ENCODE peak calls at places on chromosome 16, in six cellular contexts. One of them, this sample, is unnamed.

GRCh38 chr16:81265658-81266451 is 27.4 kb downstream of the BCO1 start:
- DNase-seq in HepG2: no peak
- DNase-seq in stimulated activated CD8-positive, alpha-beta memory T cell treated with anti-CD3 and anti-CD28 coated beads, Interleukin-15, amount 100 ng/mL, for 4 hours: no peak
- DNase-seq in hepatocyte: peak; percentile 53
- DNase-seq in OCI-LY7: no peak
- DNase-seq in neural progenitor cell: no peak
- DNase-seq in this sample: no peak

GRCh38 chr16:79247386-79247785 is 353.2 kb downstream of the MAF start:
- DNase-seq in HepG2: no peak
- DNase-seq in stimulated activated CD8-positive, alpha-beta memory T cell treated with anti-CD3 and anti-CD28 coated beads, Interleukin-15, amount 100 ng/mL, for 4 hours: no peak
- DNase-seq in hepatocyte: no peak
- DNase-seq in OCI-LY7: no peak
- DNase-seq in neural progenitor cell: peak; percentile 37
- DNase-seq in this sample: no peak

GRCh38 chr16:24978370-24978914 is 36.7 kb downstream of the ARHGAP17 start:
- DNase-seq in HepG2: no peak
- DNase-seq in stimulated activated CD8-positive, alpha-beta memory T cell treated with anti-CD3 and anti-CD28 coated beads, Interleukin-15, amount 100 ng/mL, for 4 hours: no peak
- DNase-seq in hepatocyte: no peak
- DNase-seq in OCI-LY7: peak; percentile 75
- DNase-seq in neural progenitor cell: no peak
- DNase-seq in this sample: no peak

GRCh38 chr16:17983847-17984639 is 352.5 kb downstream of the NPIPA8 start:
- DNase-seq in HepG2: no peak
- DNase-seq in stimulated activated CD8-positive, alpha-beta memory T cell treated with anti-CD3 and anti-CD28 coated beads, Interleukin-15, amount 100 ng/mL, for 4 hours: no peak
- DNase-seq in hepatocyte: no peak
- DNase-seq in OCI-LY7: no peak
- DNase-seq in neural progenitor cell: no peak
- DNase-seq in this sample: no peak

GRCh38 chr16:85137323-85138072 is 25.2 kb upstream of the CIBAR2 start:
- DNase-seq in HepG2: peak; percentile 87
- DNase-seq in stimulated activated CD8-positive, alpha-beta memory T cell treated with anti-CD3 and anti-CD28 coated beads, Interleukin-15, amount 100 ng/mL, for 4 hours: no peak
- DNase-seq in hepatocyte: peak; percentile 92
- DNase-seq in OCI-LY7: no peak
- DNase-seq in neural progenitor cell: peak; percentile 25
- DNase-seq in this sample: no peak

GRCh38 chr16:54009464-54010176 is 277.0 kb downstream of the IRX3 start:
- DNase-seq in HepG2: no peak
- DNase-seq in stimulated activated CD8-positive, alpha-beta memory T cell treated with anti-CD3 and anti-CD28 coated beads, Interleukin-15, amount 100 ng/mL, for 4 hours: no peak
- DNase-seq in hepatocyte: no peak
- DNase-seq in OCI-LY7: no peak
- DNase-seq in neural progenitor cell: no peak
- DNase-seq in this sample: no peak

GRCh38 chr16:57020651-57021050 is 31.3 kb downstream of the NLRC5 start:
- DNase-seq in HepG2: peak; percentile 54
- DNase-seq in stimulated activated CD8-positive, alpha-beta memory T cell treated with anti-CD3 and anti-CD28 coated beads, Interleukin-15, amount 100 ng/mL, for 4 hours: no peak
- DNase-seq in hepatocyte: no peak
- DNase-seq in OCI-LY7: no peak
- DNase-seq in neural progenitor cell: no peak
- DNase-seq in this sample: no peak

GRCh38 chr16:89209522-89210044 is 7.9 kb upstream of the ZNF778 start:
- DNase-seq in HepG2: no peak
- DNase-seq in stimulated activated CD8-positive, alpha-beta memory T cell treated with anti-CD3 and anti-CD28 coated beads, Interleukin-15, amount 100 ng/mL, for 4 hours: no peak
- DNase-seq in hepatocyte: no peak
- DNase-seq in OCI-LY7: no peak
- DNase-seq in neural progenitor cell: no peak
- DNase-seq in this sample: no peak

GRCh38 chr16:67279296-67280089 is at the start of gene PLEKHG4:
- DNase-seq in HepG2: peak; percentile 69
- DNase-seq in stimulated activated CD8-positive, alpha-beta memory T cell treated with anti-CD3 and anti-CD28 coated beads, Interleukin-15, amount 100 ng/mL, for 4 hours: peak; percentile 62
- DNase-seq in hepatocyte: peak; percentile 90
- DNase-seq in OCI-LY7: peak; percentile 46
- DNase-seq in neural progenitor cell: peak; percentile 86
- DNase-seq in this sample: peak; percentile 92

GRCh38 chr16:75971334-75971733 is 245.0 kb upstream of the CPHXL start:
- DNase-seq in HepG2: no peak
- DNase-seq in stimulated activated CD8-positive, alpha-beta memory T cell treated with anti-CD3 and anti-CD28 coated beads, Interleukin-15, amount 100 ng/mL, for 4 hours: no peak
- DNase-seq in hepatocyte: no peak
- DNase-seq in OCI-LY7: no peak
- DNase-seq in neural progenitor cell: no peak
- DNase-seq in this sample: no peak

GRCh38 chr16:20792216-20792615 is 14.1 kb downstream of the ERI2 start:
- DNase-seq in HepG2: no peak
- DNase-seq in stimulated activated CD8-positive, alpha-beta memory T cell treated with anti-CD3 and anti-CD28 coated beads, Interleukin-15, amount 100 ng/mL, for 4 hours: no peak
- DNase-seq in hepatocyte: no peak
- DNase-seq in OCI-LY7: no peak
- DNase-seq in neural progenitor cell: no peak
- DNase-seq in this sample: no peak

GRCh38 chr16:85527767-85528297 is 85.3 kb upstream of the GSE1 start:
- DNase-seq in HepG2: no peak
- DNase-seq in stimulated activated CD8-positive, alpha-beta memory T cell treated with anti-CD3 and anti-CD28 coated beads, Interleukin-15, amount 100 ng/mL, for 4 hours: no peak
- DNase-seq in hepatocyte: no peak
- DNase-seq in OCI-LY7: no peak
- DNase-seq in neural progenitor cell: no peak
- DNase-seq in this sample: no peak

GRCh38 chr16:85003076-85003475 is 8.3 kb downstream of the ZDHHC7 start:
- DNase-seq in HepG2: no peak
- DNase-seq in stimulated activated CD8-positive, alpha-beta memory T cell treated with anti-CD3 and anti-CD28 coated beads, Interleukin-15, amount 100 ng/mL, for 4 hours: no peak
- DNase-seq in hepatocyte: no peak
- DNase-seq in OCI-LY7: no peak
- DNase-seq in neural progenitor cell: no peak
- DNase-seq in this sample: no peak

GRCh38 chr16:56269824-56270684 is 78.8 kb downstream of the GNAO1 start:
- DNase-seq in HepG2: peak; percentile 52
- DNase-seq in stimulated activated CD8-positive, alpha-beta memory T cell treated with anti-CD3 and anti-CD28 coated beads, Interleukin-15, amount 100 ng/mL, for 4 hours: no peak
- DNase-seq in hepatocyte: peak; percentile 68
- DNase-seq in OCI-LY7: no peak
- DNase-seq in neural progenitor cell: peak; percentile 20
- DNase-seq in this sample: no peak

GRCh38 chr16:78375055-78375679 is 275.7 kb downstream of the WWOX start:
- DNase-seq in HepG2: no peak
- DNase-seq in stimulated activated CD8-positive, alpha-beta memory T cell treated with anti-CD3 and anti-CD28 coated beads, Interleukin-15, amount 100 ng/mL, for 4 hours: no peak
- DNase-seq in hepatocyte: no peak
- DNase-seq in OCI-LY7: no peak
- DNase-seq in neural progenitor cell: no peak
- DNase-seq in this sample: no peak

GRCh38 chr16:57149391-57149790 is 36.4 kb downstream of the PSME3IP1 start:
- DNase-seq in HepG2: no peak
- DNase-seq in stimulated activated CD8-positive, alpha-beta memory T cell treated with anti-CD3 and anti-CD28 coated beads, Interleukin-15, amount 100 ng/mL, for 4 hours: no peak
- DNase-seq in hepatocyte: no peak
- DNase-seq in OCI-LY7: no peak
- DNase-seq in neural progenitor cell: no peak
- DNase-seq in this sample: no peak

GRCh38 chr16:23174622-23175021 is 7.9 kb upstream of the SCNN1G start:
- DNase-seq in HepG2: no peak
- DNase-seq in stimulated activated CD8-positive, alpha-beta memory T cell treated with anti-CD3 and anti-CD28 coated beads, Interleukin-15, amount 100 ng/mL, for 4 hours: no peak
- DNase-seq in hepatocyte: peak; percentile 34
- DNase-seq in OCI-LY7: no peak
- DNase-seq in neural progenitor cell: peak; percentile 49
- DNase-seq in this sample: no peak

GRCh38 chr16:58615280-58615679 is 14.3 kb downstream of the CNOT1 start:
- DNase-seq in HepG2: no peak
- DNase-seq in stimulated activated CD8-positive, alpha-beta memory T cell treated with anti-CD3 and anti-CD28 coated beads, Interleukin-15, amount 100 ng/mL, for 4 hours: no peak
- DNase-seq in hepatocyte: no peak
- DNase-seq in OCI-LY7: no peak
- DNase-seq in neural progenitor cell: no peak
- DNase-seq in this sample: no peak

GRCh38 chr16:56423584-56424403 is 1.6 kb downstream of the AMFR start:
- DNase-seq in HepG2: peak; percentile 39
- DNase-seq in stimulated activated CD8-positive, alpha-beta memory T cell treated with anti-CD3 and anti-CD28 coated beads, Interleukin-15, amount 100 ng/mL, for 4 hours: no peak
- DNase-seq in hepatocyte: no peak
- DNase-seq in OCI-LY7: peak; percentile 62
- DNase-seq in neural progenitor cell: no peak
- DNase-seq in this sample: no peak

GRCh38 chr16:56451753-56452689 is 667 bp downstream of the OGFOD1 start:
- DNase-seq in HepG2: peak; percentile 75
- DNase-seq in stimulated activated CD8-positive, alpha-beta memory T cell treated with anti-CD3 and anti-CD28 coated beads, Interleukin-15, amount 100 ng/mL, for 4 hours: no peak
- DNase-seq in hepatocyte: peak; percentile 68
- DNase-seq in OCI-LY7: peak; percentile 28
- DNase-seq in neural progenitor cell: peak; percentile 78
- DNase-seq in this sample: peak; percentile 18

GRCh38 chr16:85173981-85174751 is 61.9 kb upstream of the CIBAR2 start:
- DNase-seq in HepG2: peak; percentile 53
- DNase-seq in stimulated activated CD8-positive, alpha-beta memory T cell treated with anti-CD3 and anti-CD28 coated beads, Interleukin-15, amount 100 ng/mL, for 4 hours: no peak
- DNase-seq in hepatocyte: peak; percentile 80
- DNase-seq in OCI-LY7: no peak
- DNase-seq in neural progenitor cell: peak; percentile 51
- DNase-seq in this sample: no peak

GRCh38 chr16:1364510-1364909 is 12.8 kb downstream of the GNPTG start:
- DNase-seq in HepG2: no peak
- DNase-seq in stimulated activated CD8-positive, alpha-beta memory T cell treated with anti-CD3 and anti-CD28 coated beads, Interleukin-15, amount 100 ng/mL, for 4 hours: no peak
- DNase-seq in hepatocyte: no peak
- DNase-seq in OCI-LY7: no peak
- DNase-seq in neural progenitor cell: no peak
- DNase-seq in this sample: no peak

GRCh38 chr16:28304214-28304613 is 11.9 kb downstream of the SBK1 start:
- DNase-seq in HepG2: peak; percentile 48
- DNase-seq in stimulated activated CD8-positive, alpha-beta memory T cell treated with anti-CD3 and anti-CD28 coated beads, Interleukin-15, amount 100 ng/mL, for 4 hours: no peak
- DNase-seq in hepatocyte: peak; percentile 63
- DNase-seq in OCI-LY7: no peak
- DNase-seq in neural progenitor cell: peak; percentile 77
- DNase-seq in this sample: no peak

GRCh38 chr16:87212026-87212425 is 105.2 kb downstream of the C16orf95 start:
- DNase-seq in HepG2: no peak
- DNase-seq in stimulated activated CD8-positive, alpha-beta memory T cell treated with anti-CD3 and anti-CD28 coated beads, Interleukin-15, amount 100 ng/mL, for 4 hours: no peak
- DNase-seq in hepatocyte: no peak
- DNase-seq in OCI-LY7: no peak
- DNase-seq in neural progenitor cell: no peak
- DNase-seq in this sample: no peak

GRCh38 chr16:59783191-59783590 is 1049.1 kb upstream of the GOT2 start:
- DNase-seq in HepG2: no peak
- DNase-seq in stimulated activated CD8-positive, alpha-beta memory T cell treated with anti-CD3 and anti-CD28 coated beads, Interleukin-15, amount 100 ng/mL, for 4 hours: no peak
- DNase-seq in hepatocyte: no peak
- DNase-seq in OCI-LY7: no peak
- DNase-seq in neural progenitor cell: no peak
- DNase-seq in this sample: no peak

GRCh38 chr16:78134944-78135619 is 35.6 kb downstream of the WWOX start:
- DNase-seq in HepG2: peak; percentile 51
- DNase-seq in stimulated activated CD8-positive, alpha-beta memory T cell treated with anti-CD3 and anti-CD28 coated beads, Interleukin-15, amount 100 ng/mL, for 4 hours: no peak
- DNase-seq in hepatocyte: peak; percentile 22
- DNase-seq in OCI-LY7: no peak
- DNase-seq in neural progenitor cell: no peak
- DNase-seq in this sample: no peak

GRCh38 chr16:53714080-53715050 is 10.4 kb downstream of the FTO start:
- DNase-seq in HepG2: no peak
- DNase-seq in stimulated activated CD8-positive, alpha-beta memory T cell treated with anti-CD3 and anti-CD28 coated beads, Interleukin-15, amount 100 ng/mL, for 4 hours: no peak
- DNase-seq in hepatocyte: no peak
- DNase-seq in OCI-LY7: no peak
- DNase-seq in neural progenitor cell: peak; percentile 28
- DNase-seq in this sample: no peak

GRCh38 chr16:1614226-1615102 is 2.3 kb downstream of the CRAMP1 start:
- DNase-seq in HepG2: no peak
- DNase-seq in stimulated activated CD8-positive, alpha-beta memory T cell treated with anti-CD3 and anti-CD28 coated beads, Interleukin-15, amount 100 ng/mL, for 4 hours: no peak
- DNase-seq in hepatocyte: peak; percentile 75
- DNase-seq in OCI-LY7: peak; percentile 34
- DNase-seq in neural progenitor cell: peak; percentile 73
- DNase-seq in this sample: no peak

GRCh38 chr16:85983064-85983463 is 84.1 kb downstream of the IRF8 start:
- DNase-seq in HepG2: no peak
- DNase-seq in stimulated activated CD8-positive, alpha-beta memory T cell treated with anti-CD3 and anti-CD28 coated beads, Interleukin-15, amount 100 ng/mL, for 4 hours: no peak
- DNase-seq in hepatocyte: no peak
- DNase-seq in OCI-LY7: no peak
- DNase-seq in neural progenitor cell: no peak
- DNase-seq in this sample: no peak

This sample was measured in GM18507.